ENCODE peak calls at places on chromosomes 2 and 18, in six cellular contexts. V is SK-N-SH, F is HCT116, C is H1, A is GM12878, B is HepG2. M is an unnamed sample.

GRCh38 chr18:52340466-52341378 is 725 bp downstream of the DCC start:
- DNase-seq in A (no peak), F (no peak), C (no peak), B (no peak), V (no peak), M (no peak)

GRCh38 chr2:218885981-218886447 is 5.4 kb downstream of the WNT10A start:
- DNase-seq in V (no peak), B (no peak), F (no peak), A (peak), C (no peak), M (no peak)

GRCh38 chr2:216163518-216163917 is 54.4 kb downstream of the XRCC5 start:
- DNase-seq in B (no peak), A (no peak), V (no peak), F (no peak), C (no peak), M (no peak)

GRCh38 chr2:38265461-38265860 is 111.6 kb downstream of the ATL2 start:
- DNase-seq in B (no peak), A (no peak), F (no peak), C (no peak), V (no peak), M (no peak)

GRCh38 chr18:68448736-68449135 is 266.2 kb downstream of the TMX3 start:
- DNase-seq in F (no peak), A (no peak), V (no peak), C (no peak), B (no peak), M (no peak)

GRCh38 chr2:56337342-56337741 is 153.6 kb downstream of the CCDC85A start:
- DNase-seq in A (no peak), F (no peak), C (no peak), V (no peak), B (no peak), M (peak)

GRCh38 chr2:45715601-45716379 is 64.3 kb downstream of the PRKCE start:
- DNase-seq in C (no peak), A (no peak), V (no peak), B (no peak), F (no peak), M (no peak)

GRCh38 chr2:20594957-20595356 is 55.9 kb downstream of the HS1BP3 start:
- DNase-seq in F (no peak), V (no peak), B (no peak), A (no peak), C (no peak), M (no peak)

GRCh38 chr2:10457846-10458563 is 9.9 kb upstream of the ODC1 start:
- DNase-seq in F (no peak), A (no peak), B (no peak), V (no peak), C (no peak), M (no peak)

GRCh38 chr2:139360654-139361053 is 580.5 kb upstream of the NXPH2 start:
- DNase-seq in B (no peak), C (no peak), A (no peak), F (no peak), V (no peak), M (no peak)

GRCh38 chr2:224145751-224146355 is 106.8 kb upstream of the SERPINE2 start:
- DNase-seq in B (peak), C (no peak), A (no peak), F (peak), V (no peak), M (peak)

GRCh38 chr2:28274911-28275685 is 117.6 kb upstream of the FOSL2 start:
- DNase-seq in V (no peak), B (no peak), A (no peak), C (peak), F (peak), M (peak)

GRCh38 chr18:23812566-23813440 is 123.5 kb downstream of the LAMA3 start:
- DNase-seq in A (no peak), B (no peak), F (peak), C (no peak), V (peak), M (peak)

GRCh38 chr18:67665266-67665665 is 148.7 kb upstream of the DSEL start:
- DNase-seq in B (no peak), F (no peak), A (no peak), C (no peak), V (no peak), M (no peak)

GRCh38 chr18:51857989-51858388 is 482.0 kb upstream of the DCC start:
- DNase-seq in C (no peak), A (no peak), B (no peak), F (no peak), V (no peak), M (no peak)

GRCh38 chr2:74567862-74568261 is 13.3 kb downstream of the DOK1 start:
- DNase-seq in B (no peak), F (no peak), A (no peak), V (no peak), C (no peak), M (no peak)

GRCh38 chr2:127196998-127197397 is 23.1 kb downstream of the CYP27C1 start:
- DNase-seq in V (no peak), B (peak), F (peak), A (peak), C (no peak), M (no peak)

GRCh38 chr18:63178526-63178880 is 141.1 kb downstream of the BCL2 start:
- DNase-seq in A (no peak), C (no peak), F (no peak), B (no peak), V (no peak), M (no peak)

GRCh38 chr2:24123212-24124002 is at the start of the genes FAM228B and PFN4:
- DNase-seq in F (peak), C (no peak), B (peak), V (peak), A (peak), M (peak)

GRCh38 chr18:33116376-33116775 is 324.1 kb downstream of the CCDC178 start:
- DNase-seq in F (no peak), B (no peak), A (no peak), C (no peak), V (no peak), M (peak)

GRCh38 chr2:27996156-27996920 is 105.8 kb downstream of the BABAM2 start:
- DNase-seq in B (no peak), V (no peak), C (no peak), F (no peak), A (no peak), M (no peak)

GRCh38 chr2:20781656-20782265 is 41.1 kb downstream of the LDAH start:
- DNase-seq in B (peak), A (no peak), C (no peak), F (no peak), V (peak), M (peak)

GRCh38 chr2:174535083-174535482 is 48.3 kb upstream of the GPR155 start:
- DNase-seq in V (peak), A (no peak), C (no peak), B (no peak), F (no peak), M (no peak)

GRCh38 chr2:186641807-186642321 is 52.0 kb upstream of the FAM171B start:
- DNase-seq in C (no peak), B (peak), V (peak), A (peak), F (peak), M (peak)

GRCh38 chr2:122643725-122644329 is 888.4 kb downstream of the TSN start:
- DNase-seq in A (no peak), B (no peak), F (no peak), C (no peak), V (peak), M (no peak)

GRCh38 chr2:167134381-167135072 is 246.2 kb downstream of the XIRP2 start:
- DNase-seq in C (no peak), A (no peak), B (peak), V (no peak), F (no peak), M (peak)

GRCh38 chr2:24819442-24820174 is 26.4 kb downstream of the CENPO start:
- DNase-seq in C (no peak), A (no peak), V (peak), B (no peak), F (no peak), M (no peak)

GRCh38 chr2:229447227-229447626 is 176.1 kb upstream of the PID1 start:
- DNase-seq in V (no peak), A (no peak), B (no peak), F (no peak), C (no peak), M (no peak)

GRCh38 chr2:197092431-197092830 is 165.9 kb upstream of the PGAP1 start:
- DNase-seq in V (peak), B (no peak), C (no peak), F (no peak), A (no peak), M (no peak)

GRCh38 chr18:5464241-5464640 is 79.6 kb downstream of the EPB41L3 start:
- DNase-seq in F (no peak), B (no peak), A (no peak), C (no peak), V (no peak), M (no peak)

GRCh38 chr2:119024152-119024551 is 82.2 kb downstream of the MARCO start:
- DNase-seq in F (no peak), C (no peak), A (no peak), B (no peak), V (peak), M (no peak)

GRCh38 chr2:152620218-152620617 is 97.0 kb downstream of the PRPF40A start:
- DNase-seq in A (no peak), B (no peak), V (no peak), C (no peak), F (no peak), M (no peak)

GRCh38 chr18:34704823-34705222 is 5.3 kb upstream of the DTNA start:
- DNase-seq in V (no peak), B (no peak), A (no peak), F (no peak), C (no peak), M (no peak)

GRCh38 chr18:49966090-49966489 is 152.8 kb upstream of the ACAA2 start:
- DNase-seq in V (no peak), A (no peak), B (no peak), F (peak), C (no peak), M (no peak)

GRCh38 chr18:31100598-31101147 is 1.5 kb downstream of the DSC2 start:
- DNase-seq in F (no peak), V (no peak), B (peak), A (no peak), C (no peak), M (no peak)

GRCh38 chr2:177600917-177601316 is 208.3 kb downstream of the AGPS start:
- DNase-seq in V (no peak), B (no peak), C (no peak), A (no peak), F (no peak), M (no peak)

GRCh38 chr2:69046221-69046662 is 33.3 kb downstream of the ANTXR1 start:
- DNase-seq in B (peak), F (no peak), A (no peak), V (no peak), C (no peak), M (peak)

GRCh38 chr2:231378028-231378722 is 17.3 kb upstream of the B3GNT7 start:
- DNase-seq in B (peak), C (no peak), F (no peak), A (no peak), V (no peak), M (no peak)
- H3K4me2 ChIP-seq in B (peak), C (no peak), F (peak), A (no peak), V (no peak), M (no peak)

DNA sequence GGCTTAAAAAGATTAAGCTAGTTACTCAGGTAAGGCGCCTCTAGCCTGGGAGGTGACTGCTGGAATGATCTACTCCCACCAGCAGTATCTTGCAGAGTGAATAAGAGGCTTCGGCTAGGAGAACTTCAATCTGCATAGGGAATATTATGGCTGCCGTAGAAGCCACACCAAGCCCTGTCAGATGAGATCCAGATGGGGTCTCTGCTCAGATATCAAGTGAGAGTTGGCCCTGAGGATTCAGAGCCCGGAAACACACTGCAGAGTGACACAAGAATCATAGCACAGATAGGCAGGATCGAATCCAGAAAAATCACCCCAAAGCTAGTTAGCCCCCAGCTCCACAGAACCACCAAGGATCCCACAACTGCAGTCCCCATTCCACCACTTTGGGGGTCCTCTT is 21.5 kb upstream of the PKDCC start:
- DNase-seq in V (peak), A (no peak), B (no peak), C (no peak), F (no peak), M (no peak)
- TF ChIP-seq POLR2AphosphoS5 in V (no peak), A (no peak), B (no peak), C (no peak), F (no peak), M (no peak)

DNA sequence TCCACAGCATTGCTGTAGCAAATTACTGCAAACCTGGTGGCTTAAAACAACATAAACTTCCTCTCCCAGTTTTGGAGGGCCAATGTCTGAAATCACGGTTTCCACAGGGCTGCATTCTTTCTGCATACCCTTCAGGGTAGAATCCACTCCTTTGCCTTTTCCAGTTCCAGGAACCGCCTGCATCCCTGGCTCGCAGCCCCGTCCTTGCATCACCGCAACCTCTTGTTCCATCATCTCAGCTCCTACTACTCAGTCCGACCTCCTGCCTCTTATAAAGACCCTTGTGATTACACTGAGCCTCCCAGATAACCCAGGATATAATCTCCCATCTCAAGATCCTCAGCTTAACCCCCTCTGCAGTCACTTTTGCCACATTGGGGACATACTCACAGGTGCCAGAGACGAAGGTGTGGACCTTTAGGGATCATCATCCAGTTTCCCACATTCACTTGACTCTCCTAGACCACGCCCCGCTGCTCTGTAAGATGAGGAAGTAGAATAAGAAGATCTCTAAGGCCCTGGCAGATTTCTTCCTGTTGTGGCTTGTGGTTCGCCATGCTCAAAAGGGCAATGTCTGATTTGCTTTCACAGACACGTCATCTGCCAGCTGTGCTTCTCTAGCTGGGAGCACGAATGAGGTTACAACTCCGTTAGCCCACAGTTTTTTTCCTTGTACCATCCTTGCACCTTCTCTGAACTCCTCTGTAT is 103.6 kb upstream of the AGAP1 start:
- DNase-seq in B (no peak), C (no peak), V (no peak), F (no peak), A (peak), M (no peak)
- H3K4me2 ChIP-seq in B (no peak), C (no peak), V (no peak), F (no peak), A (no peak), M (no peak)

DNA sequence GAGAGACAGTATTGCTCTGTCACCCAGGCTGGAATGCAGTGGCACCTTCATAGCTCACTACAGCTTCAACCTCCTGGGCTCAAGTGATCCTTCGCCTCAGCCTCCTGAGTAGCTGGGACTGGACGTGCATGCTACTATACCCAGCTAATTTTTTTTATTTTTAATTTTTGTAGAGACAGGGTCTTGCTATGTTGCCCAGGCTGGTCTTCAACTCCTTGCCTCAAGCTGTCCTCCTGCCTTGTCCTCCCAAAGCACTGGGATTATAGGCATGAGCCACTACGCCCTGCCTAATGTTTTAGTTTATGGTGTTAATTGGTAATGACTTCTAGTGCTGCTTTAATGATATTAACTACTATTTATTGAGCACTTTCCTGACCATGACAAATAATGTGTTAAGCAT is 18.3 kb downstream of the RNF138 start:
- DNase-seq in C (no peak), F (no peak), B (no peak), V (no peak), A (no peak), M (no peak)
- TF ChIP-seq POLR2AphosphoS5 in C (no peak), F (no peak), B (no peak), V (no peak), A (no peak), M (no peak)

DNA sequence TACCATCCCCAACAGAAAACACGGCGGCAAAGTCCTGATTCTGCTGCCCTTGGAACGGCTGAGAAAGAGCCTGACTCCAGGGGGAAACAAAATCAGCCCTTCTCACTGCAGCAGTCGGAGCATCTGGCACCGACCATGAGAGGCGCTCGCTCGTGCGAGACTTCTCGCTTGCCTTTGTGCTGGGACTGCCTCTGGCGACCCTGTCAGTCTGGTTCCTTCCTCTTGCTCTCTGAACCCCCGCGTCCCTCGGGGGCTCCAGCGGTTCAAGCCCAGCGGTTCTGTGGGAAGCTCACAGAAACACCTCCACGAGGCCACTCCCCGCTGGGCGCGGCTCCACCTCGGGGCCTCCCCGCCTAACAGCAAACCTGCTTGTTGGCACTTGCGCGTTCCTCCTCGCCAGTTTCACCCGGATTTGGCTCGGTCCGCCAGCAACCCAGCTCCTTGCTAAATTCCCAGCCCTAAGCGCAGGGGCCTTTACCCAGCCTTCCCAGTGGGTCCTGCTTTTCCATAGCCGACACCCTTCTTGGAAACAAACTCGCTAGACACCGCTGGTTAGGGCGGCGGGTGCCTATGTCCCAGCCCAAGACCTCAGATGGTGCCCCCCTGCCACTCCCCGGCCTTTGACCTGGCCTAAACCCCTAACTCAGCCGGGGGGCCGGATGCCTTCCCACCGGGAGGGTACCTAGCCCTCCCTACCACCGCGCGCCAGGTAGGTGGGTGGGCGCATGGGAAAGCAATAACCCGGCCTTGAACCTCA is 2.2 kb downstream of the RND3 start:
- DNase-seq in A (no peak), C (peak), V (peak), B (peak), F (no peak), M (peak)
- H3K4me2 ChIP-seq in A (peak), C (peak), V (peak), B (peak), F (peak), M (peak)